ENCODE peak calls at places on chromosome 12, in four cellular contexts. L is HCT116, P is H1, C is breast epithelium. B is an unnamed sample.

GRCh38 chr12:116024769-116025168 is 252.7 kb downstream of the MED13L start:
- DNase-seq in P (no peak), L (no peak), C (no peak), B (no peak)

GRCh38 chr12:116534341-116535121 is 24.6 kb upstream of the MAP1LC3B2 start:
- DNase-seq in L (no peak), C (no peak), P (no peak), B (no peak)

GRCh38 chr12:113757223-113758002 is 208.7 kb downstream of the RBM19 start:
- DNase-seq in L (peak), P (no peak), C (no peak), B (no peak)

GRCh38 chr12:71682466-71682865 is 3.4 kb upstream of the TMEM19 start:
- DNase-seq in C (no peak), P (no peak), L (no peak), B (no peak)

GRCh38 chr12:12655061-12655460 is 40.9 kb downstream of the GPR19 start:
- DNase-seq in P (no peak), C (no peak), L (no peak), B (no peak)

GRCh38 chr12:118357327-118358007 is 15.2 kb downstream of the TAOK3 start:
- DNase-seq in P (no peak), L (peak), C (no peak), B (peak)

GRCh38 chr12:52990206-52990605 is 16.1 kb upstream of the EIF4B start:
- DNase-seq in L (no peak), C (no peak), P (no peak), B (no peak)

GRCh38 chr12:64723630-64724029 is 35.6 kb downstream of the GNS start:
- DNase-seq in L (no peak), C (no peak), P (no peak), B (no peak)

GRCh38 chr12:113889076-113889475 is 77.0 kb downstream of the RBM19 start:
- DNase-seq in L (no peak), P (no peak), C (no peak), B (no peak)

GRCh38 chr12:57474430-57474829 is 5.2 kb downstream of the ARHGAP9 start:
- DNase-seq in P (no peak), C (no peak), L (no peak), B (no peak)

GRCh38 chr12:125225641-125226040 is 160.4 kb downstream of the AACS start:
- DNase-seq in L (no peak), P (no peak), C (no peak), B (no peak)

GRCh38 chr12:1217191-1217949 is 226.3 kb downstream of the ERC1 start:
- DNase-seq in L (no peak), C (no peak), P (no peak), B (no peak)

GRCh38 chr12:53207042-53207441 is at the start of gene ITGB7:
- DNase-seq in L (no peak), P (no peak), C (no peak), B (peak)

GRCh38 chr12:34033628-34034296 is 11.5 kb downstream of the ALG10 start:
- DNase-seq in P (no peak), C (no peak), L (peak), B (no peak)

GRCh38 chr12:44078273-44078672 is 242.4 kb downstream of the TMEM117 start:
- DNase-seq in P (no peak), C (no peak), L (no peak), B (no peak)

GRCh38 chr12:7555752-7556151 is 52.2 kb upstream of the CD163 start:
- DNase-seq in C (no peak), P (no peak), L (peak), B (no peak)

GRCh38 chr12:116450406-116450910 is 108.7 kb upstream of the MAP1LC3B2 start:
- DNase-seq in C (no peak), L (no peak), P (no peak), B (no peak)

GRCh38 chr12:132178801-132179401 is 34.6 kb downstream of the NOC4L start:
- DNase-seq in C (no peak), L (no peak), P (no peak), B (no peak)

GRCh38 chr12:39619316-39619659 is 315 bp downstream of the ABCD2 start:
- DNase-seq in L (no peak), P (no peak), C (no peak), B (no peak)

GRCh38 chr12:6183689-6184441 is 16.3 kb upstream of the CD9 start:
- DNase-seq in P (no peak), L (no peak), C (no peak), B (no peak)

GRCh38 chr12:29719381-29719780 is 64.4 kb downstream of the TMTC1 start:
- DNase-seq in C (no peak), P (no peak), L (no peak), B (no peak)

GRCh38 chr12:29711381-29711780 is 72.4 kb downstream of the TMTC1 start:
- DNase-seq in L (no peak), P (no peak), C (no peak), B (no peak)

GRCh38 chr12:29713729-29714128 is 70.0 kb downstream of the TMTC1 start:
- DNase-seq in P (no peak), C (no peak), L (no peak), B (no peak)

GRCh38 chr12:29717540-29718100 is 66.1 kb downstream of the TMTC1 start:
- DNase-seq in C (no peak), P (no peak), L (no peak), B (no peak)

DNA sequence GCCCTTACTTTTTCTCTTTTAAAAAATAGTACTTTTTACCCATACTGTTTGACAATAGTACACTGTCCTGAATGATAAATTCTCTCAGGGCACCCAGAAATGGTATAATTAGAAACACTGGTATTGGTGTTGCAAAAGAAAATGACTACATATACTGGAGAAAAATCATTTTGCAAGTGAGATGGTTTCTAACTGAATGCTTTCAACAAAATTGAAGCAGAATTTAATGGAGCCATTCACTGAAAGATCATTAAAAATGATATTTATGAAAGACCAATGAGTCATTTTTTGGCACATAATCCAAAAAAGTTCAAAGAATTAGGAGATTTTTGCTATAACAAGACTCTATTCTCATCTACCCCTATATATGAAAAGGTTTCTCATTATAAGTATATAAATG is 68.8 kb downstream of the TMTC1 start:
- DNase-seq in C (no peak), L (no peak), P (no peak), B (no peak)
- TF ChIP-seq POLR2AphosphoS5 in C (no peak), L (no peak), P (no peak), B (no peak)

GRCh38 chr12:27142102-27142721 is 59.8 kb upstream of the C12orf71 start:
- DNase-seq in L (peak), P (peak), C (no peak), B (no peak)
- TF ChIP-seq POLR2AphosphoS5 in L (no peak), P (no peak), C (no peak), B (no peak)

GRCh38 chr12:122506393-122506938 is 5.7 kb upstream of the ZCCHC8 start:
- DNase-seq in C (no peak), P (no peak), L (no peak), B (no peak)

GRCh38 chr12:122505419-122506051 is 4.8 kb upstream of the ZCCHC8 start:
- DNase-seq in L (no peak), P (no peak), C (no peak), B (no peak)

GRCh38 chr12:122501489-122501989 is 807 bp upstream of the ZCCHC8 start:
- DNase-seq in L (no peak), P (no peak), C (no peak), B (no peak)

GRCh38 chr12:122503147-122503751 is 2.5 kb upstream of the ZCCHC8 start:
- DNase-seq in L (no peak), C (no peak), P (no peak), B (no peak)

DNA sequence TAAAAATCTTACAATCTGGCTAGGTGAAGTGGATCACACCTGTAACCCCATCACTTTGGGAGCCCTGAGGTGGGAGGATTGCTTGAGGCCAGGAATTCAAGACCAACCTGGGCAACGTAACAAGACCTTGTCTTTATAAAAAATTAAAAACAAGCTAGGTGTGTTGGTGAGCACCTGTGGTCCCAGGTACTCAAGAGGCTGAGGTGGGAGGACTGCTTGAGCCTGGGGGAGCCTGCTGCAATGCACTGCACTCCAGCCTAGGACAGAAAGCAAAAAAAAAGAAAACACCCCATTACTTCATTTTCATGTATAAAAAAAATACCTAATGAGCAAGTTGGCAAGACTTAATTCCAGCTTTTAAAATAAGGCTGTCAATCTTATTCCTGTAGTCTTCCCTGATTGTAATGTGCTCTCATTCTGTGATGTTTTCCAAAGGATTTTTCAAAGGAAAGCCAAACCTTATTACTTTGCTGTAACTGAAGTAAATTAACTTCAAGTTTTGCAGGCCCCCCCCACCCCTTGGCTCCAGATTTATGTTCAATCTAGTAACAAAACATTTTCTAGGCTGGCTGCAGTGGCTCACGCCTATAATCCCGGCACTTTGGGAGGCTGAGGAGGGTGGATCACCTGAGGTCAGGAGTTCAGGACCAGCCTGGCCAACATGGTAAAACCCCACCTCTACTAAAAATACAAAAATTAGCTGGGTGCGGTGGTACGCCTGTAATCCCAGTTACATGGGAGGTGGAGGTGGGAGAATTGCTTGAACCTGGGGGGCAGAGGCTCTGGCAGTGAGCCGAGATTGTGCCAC is 3.3 kb upstream of the ZCCHC8 start:
- DNase-seq in P (no peak), L (no peak), C (no peak), B (no peak)
- TF ChIP-seq POLR2AphosphoS5 in P (no peak), L (peak), C (no peak), B (no peak)

GRCh38 chr12:3863756-3864155 is 9.4 kb downstream of the PARP11 start:
- DNase-seq in L (no peak), P (no peak), C (no peak), B (no peak)
- TF ChIP-seq POLR2AphosphoS5 in L (no peak), P (no peak), C (no peak), B (no peak)

GRCh38 chr12:96036765-96037455 is 1.5 kb upstream of the LTA4H start:
- DNase-seq in L (no peak), P (no peak), C (no peak), B (no peak)

GRCh38 chr12:96040305-96041133 is 5.1 kb upstream of the LTA4H start:
- DNase-seq in L (no peak), P (no peak), C (no peak), B (no peak)

GRCh38 chr12:96034631-96035282 is 630 bp downstream of the LTA4H start:
- DNase-seq in P (no peak), L (no peak), C (no peak), B (no peak)

GRCh38 chr12:96033549-96034389 is 1.6 kb downstream of the LTA4H start:
- DNase-seq in L (no peak), C (no peak), P (no peak), B (no peak)

GRCh38 chr12:96035283-96036236 is at the start of gene LTA4H:
- DNase-seq in C (peak), P (peak), L (peak), B (peak)
- TF ChIP-seq POLR2AphosphoS5 in C (peak), P (peak), L (peak), B (peak)

DNA sequence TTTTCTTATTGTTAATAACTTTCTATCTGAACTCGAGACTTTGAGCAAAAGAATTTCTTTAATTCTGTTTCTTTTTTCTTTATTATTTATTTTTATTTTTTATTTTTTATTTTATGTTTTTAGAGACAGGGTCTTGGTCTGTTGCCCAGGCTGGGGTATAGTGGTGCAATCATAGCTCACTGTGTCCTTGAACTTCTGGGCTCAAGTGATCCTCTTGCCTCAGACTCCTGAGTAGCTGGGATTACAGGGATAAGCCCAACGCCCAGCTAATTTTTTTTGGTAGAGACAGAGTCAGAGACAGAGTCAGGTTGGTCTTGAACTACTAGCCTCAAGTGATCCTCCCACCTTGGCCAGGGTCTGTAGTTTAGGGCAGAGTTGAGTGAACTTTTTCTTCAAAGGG is 18.5 kb downstream of the METAP2 start:
- DNase-seq in P (no peak), C (no peak), L (no peak), B (no peak)
- TF ChIP-seq POLR2AphosphoS5 in P (no peak), C (no peak), L (no peak), B (no peak)

DNA sequence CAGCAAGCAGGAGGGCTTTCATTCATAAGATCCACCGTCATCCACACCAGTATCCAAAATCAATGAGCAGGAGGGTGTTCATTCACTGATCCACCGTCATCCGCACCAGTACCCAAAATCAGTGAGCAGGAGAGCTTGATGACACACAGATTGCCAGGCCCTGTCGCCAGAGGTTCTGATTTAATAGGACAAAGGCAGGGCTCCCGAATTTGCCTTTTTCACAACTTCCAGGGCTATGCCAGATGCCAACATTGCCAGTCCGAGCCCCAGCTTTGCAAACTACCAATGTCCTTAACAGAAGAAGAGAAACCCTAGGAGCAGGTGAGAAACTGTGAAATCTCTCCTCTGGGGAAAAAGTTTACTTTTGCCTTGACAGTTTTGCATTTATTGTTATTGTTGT is 115.0 kb downstream of the SLC15A4 start:
- DNase-seq in P (no peak), C (no peak), L (no peak), B (no peak)
- TF ChIP-seq POLR2AphosphoS5 in P (no peak), C (no peak), L (no peak), B (no peak)

GRCh38 chr12:54412348-54412747 is 6.7 kb downstream of the ITGA5 start:
- DNase-seq in P (no peak), L (no peak), C (no peak), B (no peak)

GRCh38 chr12:54415223-54415929 is 3.7 kb downstream of the ITGA5 start:
- DNase-seq in C (no peak), P (no peak), L (no peak), B (no peak)

GRCh38 chr12:54414191-54414525 is 4.9 kb downstream of the ITGA5 start:
- DNase-seq in C (no peak), P (no peak), L (no peak), B (no peak)

GRCh38 chr12:54412786-54413185 is 6.3 kb downstream of the ITGA5 start:
- DNase-seq in L (no peak), C (no peak), P (no peak), B (no peak)

DNA sequence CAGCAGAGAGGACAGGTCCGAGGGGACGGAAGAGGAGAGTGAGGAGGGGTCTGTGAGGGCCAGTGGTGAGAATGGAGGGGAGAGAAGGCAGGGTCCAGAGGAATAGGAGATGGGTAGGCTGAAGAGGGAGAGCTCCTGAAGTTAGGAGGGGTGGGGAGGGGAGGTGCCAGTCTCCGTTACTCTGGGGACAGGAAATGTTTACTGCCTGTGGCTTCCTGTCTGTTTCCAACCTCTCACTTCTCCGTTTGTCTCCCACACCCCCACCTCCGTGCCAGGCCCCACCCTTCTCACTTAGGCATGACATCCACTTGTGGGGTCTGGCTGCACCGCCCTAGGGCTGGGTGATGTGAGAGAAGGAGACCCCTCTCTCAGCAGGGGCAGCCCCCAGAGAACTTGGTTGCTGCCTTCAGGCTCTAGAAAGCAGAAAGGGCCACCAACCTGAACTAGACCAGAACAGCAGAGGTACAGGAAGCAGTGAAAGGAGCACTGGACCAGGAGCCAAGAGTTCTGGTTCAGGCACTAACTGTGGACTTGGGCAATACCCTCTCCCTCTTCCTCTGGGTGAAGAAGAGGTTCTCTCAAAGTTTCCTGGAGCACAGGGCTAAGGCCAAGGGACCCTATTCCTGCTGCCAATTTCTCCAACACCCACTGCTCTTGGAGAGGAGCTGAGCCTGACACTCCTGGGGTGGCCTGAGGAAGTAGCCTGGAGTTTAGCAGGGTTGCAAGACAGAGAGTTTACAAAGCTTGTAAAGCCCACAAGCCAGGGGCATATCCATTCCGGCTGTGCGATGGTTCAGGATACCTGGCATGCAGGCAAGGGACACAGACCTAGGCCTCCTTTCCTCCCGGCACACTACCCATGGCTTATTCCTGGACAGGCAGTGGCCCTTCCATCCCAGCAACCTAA is 5.5 kb downstream of the ITGA5 start:
- DNase-seq in C (no peak), L (no peak), P (no peak), B (no peak)
- TF ChIP-seq POLR2AphosphoS5 in C (no peak), L (no peak), P (no peak), B (no peak)

DNA sequence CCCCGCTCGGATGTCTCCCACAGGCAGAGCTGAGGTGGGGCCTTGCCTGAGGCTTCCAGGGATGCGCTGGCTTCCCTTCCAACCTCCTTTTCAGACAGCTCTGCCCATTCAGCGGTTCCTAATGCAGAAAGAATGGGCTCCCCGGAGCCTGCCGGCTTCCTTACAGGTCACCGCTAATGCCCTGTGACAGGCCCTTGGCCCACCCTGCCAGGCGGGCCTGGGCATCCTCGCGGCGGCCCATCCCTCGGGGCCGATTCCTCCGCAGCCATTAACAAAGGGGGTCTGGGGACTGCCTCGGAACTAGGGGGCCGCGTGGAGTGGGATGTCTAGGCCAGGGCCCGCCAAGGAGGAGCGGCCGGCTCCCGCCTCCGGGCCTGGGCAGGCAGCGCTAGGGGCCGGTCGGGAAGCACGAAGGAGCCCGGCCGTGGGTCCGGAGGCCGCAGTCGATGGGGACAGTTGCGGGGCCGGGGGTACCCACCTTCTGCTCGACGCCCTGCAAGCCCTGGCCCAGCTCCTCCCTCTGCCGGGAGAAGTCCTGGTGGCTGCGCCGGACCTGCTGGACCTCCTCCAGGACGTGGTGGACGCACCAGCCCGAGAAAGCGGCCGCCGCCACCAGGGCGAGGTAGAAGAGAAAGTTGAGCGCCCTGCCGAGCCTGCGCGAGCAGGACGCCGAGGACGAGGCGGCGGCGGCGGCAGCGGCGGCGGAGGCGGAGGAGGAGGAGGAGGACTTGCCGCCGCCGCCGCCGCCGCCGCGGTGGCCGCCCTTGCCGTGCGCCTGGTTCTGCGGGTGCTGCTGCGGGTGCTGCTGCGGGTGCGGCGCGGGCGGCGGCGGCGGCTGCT is 709 bp downstream of the CKAP4 start:
- DNase-seq in L (no peak), P (no peak), C (peak), B (peak)
- TF ChIP-seq POLR2AphosphoS5 in L (no peak), P (no peak), C (no peak), B (no peak)